ENCODE peak calls at places on chromosomes 5 and 9, in nine cellular contexts. W, A, T, Q, E, M, V, H and R are unnamed samples.

GRCh38 chr9:137278061-137278912 is 761 bp downstream of the TOR4A start:
- DNase-seq in W (no peak), A (no peak), T (no peak), Q (no peak), E (no peak), M (no peak), V (no peak), H (no peak), R (no peak)

GRCh38 chr9:95177617-95178016 is 139.9 kb downstream of the FANCC start:
- DNase-seq in W (no peak), A (no peak), T (no peak), Q (no peak), E (no peak), M (no peak), V (no peak), H (no peak), R (no peak)

GRCh38 chr5:104494043-104494442 is 931.5 kb upstream of the NUDT12 start:
- DNase-seq in W (no peak), A (no peak), T (no peak), Q (no peak), E (no peak), M (no peak), V (no peak), H (no peak), R (no peak)

GRCh38 chr5:181221792-181222629 is 1.1 kb upstream of the TRIM41 start:
- DNase-seq in W (peak), A (no peak), T (peak), Q (peak), E (no peak), M (peak), V (peak), H (no peak), R (peak)

GRCh38 chr9:121860744-121861143 is 209.3 kb downstream of the DAB2IP start:
- DNase-seq in W (no peak), A (no peak), T (no peak), Q (no peak), E (no peak), M (peak), V (no peak), H (no peak), R (peak)

GRCh38 chr5:29229461-29229860 is 1964.0 kb upstream of the CDH6 start:
- DNase-seq in W (no peak), A (no peak), T (no peak), Q (no peak), E (no peak), M (no peak), V (no peak), H (no peak), R (no peak)

GRCh38 chr5:72767289-72768010 is 49.0 kb upstream of the TNPO1 start:
- DNase-seq in W (no peak), A (no peak), T (peak), Q (no peak), E (no peak), M (no peak), V (no peak), H (peak), R (no peak)

GRCh38 chr9:33170464-33171156 is 3.5 kb upstream of the B4GALT1 start:
- DNase-seq in W (peak), A (no peak), T (peak), Q (peak), E (no peak), M (no peak), V (peak), H (peak), R (peak)

GRCh38 chr5:128276537-128277216 is 193.1 kb downstream of the SLC12A2 start:
- DNase-seq in W (no peak), A (no peak), T (no peak), Q (no peak), E (no peak), M (peak), V (no peak), H (no peak), R (no peak)

GRCh38 chr5:57987552-57987951 is 472.3 kb downstream of the PLK2 start:
- DNase-seq in W (no peak), A (no peak), T (no peak), Q (no peak), E (no peak), M (no peak), V (no peak), H (no peak), R (no peak)

GRCh38 chr5:126198509-126198908 is 224.7 kb upstream of the GRAMD2B start:
- DNase-seq in W (no peak), A (no peak), T (peak), Q (no peak), E (no peak), M (no peak), V (no peak), H (peak), R (no peak)

GRCh38 chr9:14246951-14247350 is 67.0 kb downstream of the NFIB start:
- DNase-seq in W (no peak), A (no peak), T (no peak), Q (no peak), E (no peak), M (no peak), V (no peak), H (no peak), R (no peak)

GRCh38 chr9:131517761-131518190 is 13.3 kb downstream of the UCK1 start:
- DNase-seq in W (no peak), A (no peak), T (no peak), Q (no peak), E (peak), M (no peak), V (no peak), H (no peak), R (peak)

GRCh38 chr9:116000748-116001329 is 152.8 kb upstream of the PAPPA start:
- DNase-seq in W (no peak), A (no peak), T (peak), Q (peak), E (no peak), M (no peak), V (no peak), H (no peak), R (no peak)

GRCh38 chr5:37197340-37198050 is 51.7 kb downstream of the CPLANE1 start:
- DNase-seq in W (peak), A (no peak), T (no peak), Q (no peak), E (no peak), M (peak), V (peak), H (no peak), R (no peak)

GRCh38 chr5:61162832-61163567 is 732 bp upstream of the SMIM15 start:
- DNase-seq in W (no peak), A (no peak), T (peak), Q (no peak), E (no peak), M (peak), V (no peak), H (peak), R (peak)

GRCh38 chr9:110536802-110537201 is 42.7 kb downstream of the SVEP1 start:
- DNase-seq in W (no peak), A (no peak), T (no peak), Q (no peak), E (no peak), M (peak), V (no peak), H (no peak), R (no peak)

GRCh38 chr9:110027624-110028023 is 180.3 kb downstream of the C9orf152 start:
- DNase-seq in W (no peak), A (no peak), T (peak), Q (no peak), E (no peak), M (peak), V (no peak), H (peak), R (peak)

GRCh38 chr9:93452710-93453046 is 703 bp downstream of the FAM120AOS start:
- DNase-seq in W (no peak), A (no peak), T (peak), Q (peak), E (no peak), M (no peak), V (peak), H (no peak), R (peak)

GRCh38 chr9:16625106-16625505 is 245.4 kb downstream of the BNC2 start:
- DNase-seq in W (no peak), A (no peak), T (no peak), Q (no peak), E (no peak), M (peak), V (no peak), H (no peak), R (no peak)

GRCh38 chr5:176733586-176734262 is 76.6 kb upstream of the UNC5A start:
- DNase-seq in W (no peak), A (no peak), T (no peak), Q (no peak), E (no peak), M (no peak), V (no peak), H (no peak), R (no peak)

GRCh38 chr9:77433675-77434445 is 214.3 kb downstream of the GNA14 start:
- DNase-seq in W (peak), A (peak), T (peak), Q (peak), E (peak), M (peak), V (peak), H (no peak), R (peak)

GRCh38 chr5:38641003-38641402 is 84.6 kb upstream of the LIFR start:
- DNase-seq in W (no peak), A (no peak), T (no peak), Q (no peak), E (no peak), M (no peak), V (no peak), H (no peak), R (no peak)

GRCh38 chr5:102865171-102865509 is 110.0 kb downstream of the PAM start:
- DNase-seq in W (no peak), A (no peak), T (peak), Q (no peak), E (no peak), M (peak), V (no peak), H (no peak), R (no peak)

GRCh38 chr9:123763910-123764588 is 165.9 kb downstream of the DENND1A start:
- DNase-seq in W (no peak), A (no peak), T (no peak), Q (no peak), E (no peak), M (peak), V (no peak), H (no peak), R (no peak)

GRCh38 chr9:22136446-22137140 is 127.5 kb upstream of the CDKN2B start:
- DNase-seq in W (no peak), A (no peak), T (no peak), Q (no peak), E (no peak), M (peak), V (no peak), H (no peak), R (no peak)

GRCh38 chr9:113795811-113796392 is 80.2 kb upstream of the ZNF618 start:
- DNase-seq in W (no peak), A (no peak), T (no peak), Q (no peak), E (no peak), M (no peak), V (no peak), H (no peak), R (no peak)

GRCh38 chr5:77486344-77486962 is 5.7 kb downstream of the WDR41 start:
- DNase-seq in W (no peak), A (no peak), T (no peak), Q (no peak), E (no peak), M (no peak), V (no peak), H (no peak), R (no peak)

GRCh38 chr5:32506809-32507208 is 62.3 kb upstream of the ZFR start:
- DNase-seq in W (no peak), A (no peak), T (no peak), Q (no peak), E (no peak), M (peak), V (no peak), H (no peak), R (no peak)

GRCh38 chr9:27192291-27192960 is 83.4 kb downstream of the TEK start:
- DNase-seq in W (no peak), A (no peak), T (no peak), Q (no peak), E (no peak), M (peak), V (no peak), H (no peak), R (peak)

GRCh38 chr9:75552941-75553340 is 337.5 kb upstream of the PCSK5 start:
- DNase-seq in W (no peak), A (no peak), T (no peak), Q (no peak), E (no peak), M (no peak), V (no peak), H (no peak), R (no peak)

GRCh38 chr5:174724484-174725260 is at the start of gene MSX2:
- DNase-seq in W (no peak), A (peak), T (peak), Q (peak), E (peak), M (peak), V (peak), H (no peak), R (peak)

GRCh38 chr5:80760178-80760577 is 105.4 kb upstream of the DHFR start:
- DNase-seq in W (no peak), A (no peak), T (no peak), Q (no peak), E (no peak), M (no peak), V (no peak), H (no peak), R (no peak)